ENCODE peak calls at places on chromosomes 12 and 14, in ten cellular contexts. H, K, O, U, C, L, A, M, W and S are unnamed samples.

GRCh38 chr12:1605129-1606020 is 11.0 kb upstream of the FBXL14 start:
- DNase-seq in M (peak), A (peak), H (peak), K (peak), C (peak), O (peak), U (peak), W (peak), L (peak), S (peak)

GRCh38 chr14:101876539-101876938 is 87.8 kb upstream of the DYNC1H1 start:
- DNase-seq in K (no peak), A (no peak), O (no peak), U (peak), L (no peak), H (peak), C (peak), W (peak), M (peak), S (peak)

GRCh38 chr12:48037267-48037915 is 33.1 kb upstream of the COL2A1 start:
- DNase-seq in M (peak), H (no peak), C (no peak), K (no peak), U (no peak), W (no peak), L (no peak), O (no peak), A (no peak), S (no peak)

GRCh38 chr12:122072031-122072970 is 6.3 kb upstream of the MLXIP start:
- DNase-seq in U (no peak), A (peak), M (peak), W (peak), H (peak), O (peak), C (peak), L (peak), K (no peak), S (peak)

GRCh38 chr14:100056964-100057817 is 8.0 kb upstream of the EVL start:
- DNase-seq in W (no peak), O (no peak), M (peak), L (no peak), K (no peak), C (no peak), H (no peak), A (peak), U (no peak), S (no peak)

GRCh38 chr12:108218911-108219310 is 89.8 kb downstream of the WSCD2 start:
- DNase-seq in U (no peak), C (no peak), K (no peak), W (no peak), M (no peak), L (no peak), H (no peak), O (no peak), A (no peak), S (no peak)

GRCh38 chr14:102096569-102097188 is 9.8 kb upstream of the HSP90AA1 start:
- DNase-seq in U (peak), L (peak), W (peak), H (peak), A (peak), M (peak), O (peak), K (peak), C (peak), S (peak)

GRCh38 chr12:115001538-115001937 is 317.6 kb upstream of the TBX3 start:
- DNase-seq in W (no peak), K (no peak), U (no peak), H (no peak), O (no peak), M (no peak), A (no peak), L (no peak), C (no peak), S (no peak)

GRCh38 chr14:92022036-92022435 is 17.8 kb downstream of the TRIP11 start:
- DNase-seq in C (no peak), L (no peak), A (no peak), M (no peak), K (no peak), O (no peak), H (no peak), U (no peak), W (no peak), S (no peak)

GRCh38 chr12:48999371-49000131 is at the start of gene DDN:
- DNase-seq in O (no peak), W (peak), H (no peak), M (peak), L (no peak), K (peak), A (peak), C (peak), U (no peak), S (peak)

GRCh38 chr14:72518809-72519377 is 375.0 kb downstream of the DPF3 start:
- DNase-seq in H (no peak), W (no peak), M (no peak), K (no peak), C (no peak), U (no peak), A (no peak), L (no peak), O (no peak), S (no peak)

GRCh38 chr14:52068741-52069616 is at the start of gene NID2:
- DNase-seq in A (peak), K (no peak), M (peak), U (peak), O (peak), H (peak), W (peak), C (peak), L (no peak), S (peak)

GRCh38 chr14:90820958-90821357 is 4.7 kb upstream of the TTC7B start:
- DNase-seq in K (no peak), A (no peak), U (no peak), H (no peak), M (peak), L (peak), O (peak), W (no peak), C (no peak), S (peak)

GRCh38 chr12:65602579-65603295 is 221.5 kb upstream of the HMGA2 start:
- DNase-seq in L (peak), W (peak), M (peak), O (peak), A (peak), H (peak), C (peak), K (peak), U (peak), S (peak)

GRCh38 chr14:91388551-91388975 is 29.1 kb downstream of the CCDC88C start:
- DNase-seq in C (no peak), U (no peak), A (no peak), H (no peak), M (peak), O (no peak), L (no peak), W (no peak), K (no peak), S (no peak)

GRCh38 chr12:69348162-69348938 is at the start of gene LYZ:
- DNase-seq in W (peak), L (no peak), A (no peak), H (no peak), O (no peak), M (no peak), U (no peak), C (no peak), K (no peak), S (no peak)
- TF ChIP-seq POLR2A in W (no peak), L (no peak), A (no peak), H (no peak), O (peak), M (no peak), U (no peak), C (no peak), K (no peak), S (peak)

DNA sequence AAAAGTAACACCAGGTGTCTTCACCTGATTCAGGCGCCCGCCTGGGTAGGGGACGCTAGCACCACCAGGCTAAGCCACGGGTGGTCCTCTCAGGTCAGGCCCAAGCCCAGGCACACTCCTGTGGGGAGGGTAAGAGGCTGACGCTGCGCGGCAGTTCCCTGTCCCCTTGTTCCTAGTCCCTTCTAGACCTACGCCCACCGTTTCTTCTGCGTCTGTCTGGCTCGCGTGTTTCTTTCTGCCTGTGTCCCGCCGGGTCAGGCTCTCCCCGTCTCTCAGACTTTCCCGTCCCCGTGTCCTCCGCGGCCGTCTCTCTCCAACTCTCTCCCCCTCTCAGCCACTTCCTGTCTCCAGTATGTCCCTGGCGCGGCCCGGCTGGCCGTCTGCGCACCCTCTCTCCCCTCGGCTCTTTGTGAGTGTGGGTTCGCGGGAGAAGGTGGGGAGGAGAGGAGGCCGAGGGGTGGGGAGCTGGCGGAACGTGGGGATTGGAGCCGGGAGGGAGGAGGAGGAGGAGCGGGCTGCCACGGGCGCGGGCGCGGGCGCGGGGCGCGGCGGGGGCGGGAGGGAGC is 3.1 kb upstream of the TNS2 start:
- DNase-seq in W (peak), L (peak), M (peak), K (no peak), H (peak), U (peak), O (peak), A (peak), C (peak), S (peak)
- TF ChIP-seq POLR2A in W (peak), L (peak), M (peak), K (peak), H (peak), U (peak), O (peak), A (peak), C (peak), S (peak)

GRCh38 chr14:97486601-97487120 is 689.5 kb downstream of the VRK1 start:
- DNase-seq in K (no peak), A (no peak), W (no peak), M (no peak), C (no peak), U (no peak), H (no peak), O (no peak), L (no peak), S (no peak)
- TF ChIP-seq POLR2A in K (no peak), A (no peak), W (no peak), M (no peak), C (no peak), U (no peak), H (no peak), O (no peak), L (no peak), S (no peak)

GRCh38 chr14:34036319-34036761 is 85.5 kb upstream of the EGLN3 start:
- DNase-seq in O (no peak), M (no peak), L (no peak), C (no peak), K (no peak), H (no peak), W (no peak), U (no peak), A (no peak), S (no peak)
- TF ChIP-seq POLR2A in O (no peak), M (no peak), L (no peak), C (no peak), K (no peak), H (no peak), W (no peak), U (no peak), A (no peak), S (no peak)

DNA sequence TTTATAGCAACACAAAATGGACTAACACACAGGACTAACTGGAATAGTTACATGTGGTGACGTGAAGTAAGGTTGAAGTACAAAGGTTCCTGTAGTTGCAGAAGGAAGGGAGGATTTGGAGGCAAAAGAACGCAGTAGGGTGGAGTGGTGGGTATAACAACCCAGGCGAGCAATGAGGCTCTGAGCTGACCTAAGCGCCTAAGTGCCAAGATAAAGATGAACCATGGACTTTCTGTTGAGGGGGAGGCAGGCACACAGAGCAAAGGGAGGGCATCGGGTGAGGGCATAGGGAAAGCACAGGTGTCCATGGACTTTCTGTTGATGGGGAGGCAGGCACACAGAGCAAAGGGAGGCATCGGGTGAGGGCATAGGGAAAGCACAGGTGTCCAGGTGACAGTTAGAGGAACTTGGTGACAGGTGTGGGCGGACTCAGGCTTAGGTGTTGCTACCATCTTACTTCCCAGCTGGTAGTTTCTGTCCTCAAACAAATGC is 15.2 kb downstream of the SCNN1A start:
- DNase-seq in M (no peak), C (no peak), U (no peak), K (no peak), O (peak), H (no peak), W (no peak), L (no peak), A (no peak), S (no peak)
- TF ChIP-seq POLR2A in M (no peak), C (no peak), U (no peak), K (no peak), O (peak), H (no peak), W (no peak), L (no peak), A (no peak), S (no peak)

GRCh38 chr14:64293976-64294671 is at the start of gene ESR2:
- DNase-seq in W (peak), M (peak), O (no peak), K (no peak), U (no peak), H (peak), A (peak), L (no peak), C (peak), S (peak)
- TF ChIP-seq POLR2A in W (no peak), M (no peak), O (no peak), K (no peak), U (no peak), H (no peak), A (no peak), L (no peak), C (no peak), S (no peak)

GRCh38 chr12:81077686-81078441 is at the start of gene ACSS3:
- DNase-seq in M (no peak), H (peak), L (peak), W (peak), K (no peak), C (peak), A (no peak), U (peak), O (peak), S (peak)

GRCh38 chr12:81079280-81080076 is 1.6 kb downstream of the ACSS3 start:
- DNase-seq in O (no peak), U (no peak), W (no peak), C (no peak), K (no peak), H (no peak), A (no peak), M (no peak), L (no peak), S (no peak)

GRCh38 chr12:81077329-81077685 is 572 bp upstream of the ACSS3 start:
- DNase-seq in O (peak), M (no peak), W (peak), H (peak), L (peak), K (no peak), C (peak), U (no peak), A (no peak), S (peak)

GRCh38 chr12:81080431-81080983 is 2.6 kb downstream of the ACSS3 start:
- DNase-seq in U (no peak), C (no peak), W (peak), O (no peak), L (no peak), K (no peak), A (no peak), H (peak), M (peak), S (no peak)

DNA sequence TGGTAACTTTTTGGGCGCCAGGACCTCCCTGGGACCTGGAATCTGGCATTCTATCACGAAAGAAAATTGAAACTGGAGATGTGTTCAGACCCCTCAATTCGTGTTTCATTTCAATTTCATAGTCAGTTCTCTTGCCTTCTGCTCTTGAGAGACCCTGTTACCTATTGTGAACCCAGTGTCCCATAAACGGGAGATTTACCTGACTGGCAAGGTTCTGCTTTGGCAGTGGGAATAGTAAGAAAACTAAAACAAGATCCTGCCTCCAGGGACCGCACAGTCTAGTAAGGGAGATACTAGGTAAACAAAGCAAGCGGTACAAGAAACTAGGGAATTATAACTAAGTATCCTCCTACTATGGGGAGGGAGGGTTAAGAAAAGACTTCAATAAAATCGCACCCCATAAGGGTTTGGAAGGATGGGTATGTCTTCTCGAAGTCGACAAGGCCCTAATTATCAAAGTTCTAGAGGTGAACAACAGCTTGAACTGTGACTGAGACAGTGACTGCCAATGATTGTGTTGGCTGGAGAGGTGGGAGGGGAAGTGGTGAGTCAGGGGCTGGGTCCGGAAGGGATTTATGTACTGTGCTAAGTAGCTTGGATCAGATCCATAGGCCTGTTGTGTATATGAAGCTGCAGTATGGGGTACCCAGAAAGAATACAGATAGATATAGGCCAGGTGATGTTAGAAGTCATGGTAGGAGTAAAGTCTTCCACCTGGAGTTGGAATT is 754 bp downstream of the ACSS3 start:
- DNase-seq in K (no peak), H (peak), A (no peak), W (peak), M (peak), C (peak), L (peak), U (no peak), O (no peak), S (peak)
- TF ChIP-seq POLR2A in K (no peak), H (no peak), A (no peak), W (no peak), M (no peak), C (peak), L (no peak), U (no peak), O (peak), S (no peak)